ENCODE peak calls at places on chromosome 10, in four cellular contexts. M is HCT116; D is left cardiac atrium; K is naive thymus-derived CD8-positive, alpha-beta T cell. O is an unnamed sample.
A peak's percentile ranks its signal among the peaks of the same experiment; 100 is the strongest.

GRCh38 chr10:549391-549790 is 140.1 kb downstream of the DIP2C start:
- DNase-seq in M (no peak), D (no peak), K (no peak), O (no peak)

GRCh38 chr10:68625316-68625921 is 65.3 kb downstream of the TET1 start:
- DNase-seq in M (no peak), D (no peak), K (no peak), O (no peak)

GRCh38 chr10:126115021-126115610 is 218.8 kb downstream of the FANK1 start:
- DNase-seq in M (no peak), D (no peak), K (no peak), O (no peak)

GRCh38 chr10:95542330-95542729 is 18.8 kb downstream of the SORBS1 start:
- DNase-seq in M (no peak), D (no peak), K (no peak), O (no peak)

GRCh38 chr10:6665847-6666246 is 85.8 kb upstream of the PRKCQ start:
- DNase-seq in M (no peak), D (no peak), K (peak; percentile 14), O (no peak)

GRCh38 chr10:70753841-70754621 is 31.1 kb downstream of the TBATA start:
- DNase-seq in M (no peak), D (peak; percentile 21), K (no peak), O (no peak)

GRCh38 chr10:26890956-26891355 is 30.2 kb upstream of the ABI1 start:
- DNase-seq in M (peak; percentile 62), D (peak; percentile 31), K (peak; percentile 2), O (peak; percentile 25)

GRCh38 chr10:23031318-23031717 is 64.1 kb upstream of the MSRB2 start:
- DNase-seq in M (no peak), D (peak; percentile 28), K (no peak), O (no peak)

GRCh38 chr10:13939391-13939790 is 352.6 kb downstream of the PRPF18 start:
- DNase-seq in M (no peak), D (no peak), K (no peak), O (no peak)

GRCh38 chr10:79941585-79942210 is 7.2 kb downstream of the SFTPD start:
- DNase-seq in M (no peak), D (no peak), K (no peak), O (no peak)

GRCh38 chr10:83373659-83374058 is 765.6 kb upstream of the GHITM start:
- DNase-seq in M (no peak), D (peak; percentile 21), K (no peak), O (no peak)

GRCh38 chr10:3067859-3068179 is 471 bp downstream of the PFKP start:
- DNase-seq in M (no peak), D (no peak), K (no peak), O (no peak)

GRCh38 chr10:62433181-62433692 is 59.1 kb downstream of the ZNF365 start:
- DNase-seq in M (peak; percentile 35), D (peak; percentile 60), K (no peak), O (peak; percentile 69)

GRCh38 chr10:32139223-32140073 is 83.2 kb upstream of the KIF5B start:
- DNase-seq in M (peak; percentile 89), D (peak; percentile 90), K (no peak), O (peak; percentile 27)

GRCh38 chr10:35353805-35354204 is 17.5 kb downstream of the CCNY start:
- DNase-seq in M (no peak), D (no peak), K (no peak), O (no peak)

GRCh38 chr10:71771821-71772617 is 1.3 kb downstream of the VSIR start:
- DNase-seq in M (peak; percentile 79), D (peak; percentile 84), K (no peak), O (no peak)

GRCh38 chr10:21475393-21475792 is 50.1 kb downstream of the SKIDA1 start:
- DNase-seq in M (no peak), D (no peak), K (no peak), O (no peak)

GRCh38 chr10:62653254-62653653 is 151.3 kb upstream of the ADO start:
- DNase-seq in M (no peak), D (no peak), K (peak; percentile 22), O (no peak)

GRCh38 chr10:33421789-33422188 is 87.3 kb upstream of the NRP1 start:
- DNase-seq in M (no peak), D (peak; percentile 44), K (no peak), O (no peak)